ENCODE peak calls at places on chromosomes 12 and 14, in four cellular contexts. O is heart right ventricle, W is SK-N-SH, D is Peyer's patch. G is an unnamed sample.
A peak's percentile ranks its signal among the peaks of the same experiment; 100 is the strongest.

GRCh38 chr12:31248815-31249214 is 77.1 kb downstream of the SINHCAF start:
- DNase-seq in O (no peak), D (no peak), W (no peak), G (no peak)

GRCh38 chr14:23095196-23096108 is at the start of gene C14orf119:
- DNase-seq in D (peak; percentile 100), O (peak; percentile 34), W (peak; percentile 97), G (peak; percentile 100)

GRCh38 chr14:63760014-63760413 is 32.1 kb upstream of the SGPP1 start:
- DNase-seq in D (no peak), O (no peak), W (no peak), G (no peak)

GRCh38 chr12:129202109-129202814 is 349.0 kb downstream of the GLT1D1 start:
- DNase-seq in W (no peak), D (no peak), O (no peak), G (no peak)

GRCh38 chr12:44031472-44032185 is 195.7 kb downstream of the TMEM117 start:
- DNase-seq in W (no peak), O (no peak), D (no peak), G (no peak)

GRCh38 chr12:132251310-132251709 is 78.1 kb downstream of the GALNT9 start:
- DNase-seq in W (no peak), O (no peak), D (no peak), G (no peak)

GRCh38 chr12:13347241-13348043 is 150.9 kb downstream of the EMP1 start:
- DNase-seq in W (no peak), D (no peak), O (no peak), G (no peak)

GRCh38 chr14:75267141-75267601 is 11.5 kb upstream of the FOS start:
- DNase-seq in D (no peak), O (no peak), W (no peak), G (no peak)

GRCh38 chr12:69553626-69554248 is 31.5 kb upstream of the CCT2 start:
- DNase-seq in O (no peak), D (no peak), W (peak; percentile 39), G (no peak)

GRCh38 chr12:26493656-26494055 is 298.3 kb downstream of the SSPN start:
- DNase-seq in W (no peak), D (no peak), O (no peak), G (no peak)

GRCh38 chr12:115870527-115870926 is 407.0 kb downstream of the MED13L start:
- DNase-seq in D (no peak), W (no peak), O (peak; percentile 26), G (no peak)

GRCh38 chr14:25014440-25014839 is 35.5 kb downstream of the STXBP6 start:
- DNase-seq in O (no peak), W (no peak), D (no peak), G (no peak)

GRCh38 chr14:100108840-100109593 is 43.8 kb downstream of the EVL start:
- DNase-seq in W (no peak), D (no peak), O (no peak), G (no peak)

GRCh38 chr12:29316772-29317171 is 64.2 kb downstream of the ERGIC2 start:
- DNase-seq in O (peak; percentile 38), D (no peak), W (no peak), G (no peak)

GRCh38 chr14:33229269-33229924 is 290.7 kb downstream of the NPAS3 start:
- DNase-seq in D (no peak), O (no peak), W (peak; percentile 12), G (no peak)

DNA sequence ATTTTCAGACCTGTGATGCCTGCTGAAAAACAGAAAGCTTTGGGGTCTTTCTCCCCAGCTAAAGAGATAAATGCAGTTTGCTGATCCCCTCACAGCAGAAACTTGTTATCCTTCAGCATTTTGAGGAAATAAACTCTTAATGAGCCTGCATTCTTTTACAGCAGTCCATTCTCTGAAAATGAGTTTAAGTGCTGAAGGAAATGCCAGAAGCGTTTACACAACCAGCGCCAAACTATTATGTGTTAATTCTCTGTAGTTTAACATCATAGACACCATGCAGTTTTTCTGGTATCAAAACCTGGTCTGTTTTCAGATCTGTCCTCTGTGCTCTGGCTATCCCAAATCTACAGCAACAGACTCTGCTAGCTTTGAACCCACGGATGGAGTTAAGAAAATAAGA is 291.3 kb downstream of the NPAS3 start:
- DNase-seq in O (no peak), D (no peak), W (no peak), G (no peak)
- H3K4me1 ChIP-seq in O (no peaks in the 10 kb centered on the region), D (no peaks in the 10 kb centered on the region), W (peaks cover 16% of the 10 kb centered on the region), G (no peaks in the 10 kb centered on the region)

DNA sequence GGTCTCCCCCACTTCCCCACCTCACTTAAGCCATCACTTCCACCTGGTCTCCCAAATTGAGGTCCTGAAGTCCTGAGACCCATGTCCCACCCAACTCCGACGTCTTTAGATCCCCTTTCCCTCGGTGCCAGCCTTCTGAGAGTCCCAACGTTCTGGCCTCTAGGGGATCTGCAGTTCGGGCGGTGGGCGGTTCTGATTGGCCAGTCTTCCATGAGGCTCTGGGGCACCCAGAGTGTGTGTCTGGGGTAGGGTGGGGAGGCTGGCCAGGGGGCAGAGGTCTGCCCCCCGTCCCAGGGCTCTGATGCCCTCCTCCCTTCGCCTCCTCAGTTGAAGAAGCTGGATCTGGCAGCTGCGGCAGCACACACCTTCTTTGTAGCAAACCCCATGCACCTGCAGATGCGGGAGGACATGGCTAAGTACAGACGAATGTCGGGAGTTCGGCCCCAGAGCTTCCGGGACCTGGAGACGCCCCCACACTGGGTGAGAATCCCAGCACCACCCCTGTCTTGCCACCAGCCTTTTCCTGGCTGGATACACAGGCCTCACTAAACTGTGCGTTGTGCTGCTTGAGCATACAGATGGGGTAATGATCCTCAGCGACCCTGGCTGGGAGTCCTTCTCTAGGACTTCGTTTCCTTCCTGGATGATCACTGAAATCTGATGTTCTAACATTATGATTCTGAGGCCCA is 1.5 kb downstream of the P3H3 start:
- DNase-seq in W (peak; percentile 76), O (no peak), D (peak; percentile 32), G (no peak)
- TF ChIP-seq CTCF in W (peak; percentile 43), O (no peak), D (peak; percentile 10), G (no peak)

DNA sequence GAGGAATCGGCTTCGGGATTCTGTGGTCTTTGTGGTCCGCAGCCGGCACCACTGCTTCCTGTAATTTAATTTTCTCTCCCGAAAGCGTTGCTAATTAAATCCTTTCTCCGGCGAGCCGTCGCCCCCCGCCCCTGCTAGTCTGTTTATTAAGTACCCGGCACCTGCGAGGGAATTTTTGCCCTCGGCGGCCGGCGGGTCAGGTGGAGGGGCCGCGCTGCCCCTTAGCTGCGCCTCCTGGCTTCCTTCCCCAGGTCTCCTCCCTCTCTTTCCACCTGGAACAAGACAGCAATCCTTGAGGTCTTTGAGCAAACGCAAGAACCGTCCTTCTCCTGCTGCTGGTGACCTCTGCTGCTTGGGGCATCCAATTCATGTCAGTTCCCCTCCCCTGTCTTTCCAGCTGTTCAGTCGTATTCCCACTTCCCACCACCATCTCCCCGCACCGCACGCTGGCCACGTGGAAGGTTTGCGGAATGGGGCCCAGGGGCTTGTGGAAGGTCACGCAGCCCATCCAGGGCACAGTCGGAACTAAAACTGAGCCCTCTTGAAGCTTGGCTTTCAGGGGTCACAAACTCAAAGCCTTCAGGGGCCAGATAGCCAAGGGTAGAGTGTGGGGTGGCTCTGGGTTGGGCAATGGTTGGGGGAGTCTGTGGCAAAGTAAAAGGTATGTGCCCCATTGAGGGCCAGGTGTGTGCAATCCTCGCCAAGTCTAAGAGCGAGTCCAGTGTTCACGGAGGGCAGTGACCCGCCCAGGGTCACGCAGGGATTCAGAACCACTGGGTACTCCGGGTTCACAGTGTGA is 16.1 kb downstream of the ZDHHC22 start:
- DNase-seq in O (no peak), D (no peak), W (peak; percentile 52), G (no peak)
- H3K4me1 ChIP-seq in O (peaks cover 24% of the 10 kb centered on the region), D (peaks cover 34% of the 10 kb centered on the region), W (no peaks in the 10 kb centered on the region), G (peaks cover 8% of the 10 kb centered on the region)

DNA sequence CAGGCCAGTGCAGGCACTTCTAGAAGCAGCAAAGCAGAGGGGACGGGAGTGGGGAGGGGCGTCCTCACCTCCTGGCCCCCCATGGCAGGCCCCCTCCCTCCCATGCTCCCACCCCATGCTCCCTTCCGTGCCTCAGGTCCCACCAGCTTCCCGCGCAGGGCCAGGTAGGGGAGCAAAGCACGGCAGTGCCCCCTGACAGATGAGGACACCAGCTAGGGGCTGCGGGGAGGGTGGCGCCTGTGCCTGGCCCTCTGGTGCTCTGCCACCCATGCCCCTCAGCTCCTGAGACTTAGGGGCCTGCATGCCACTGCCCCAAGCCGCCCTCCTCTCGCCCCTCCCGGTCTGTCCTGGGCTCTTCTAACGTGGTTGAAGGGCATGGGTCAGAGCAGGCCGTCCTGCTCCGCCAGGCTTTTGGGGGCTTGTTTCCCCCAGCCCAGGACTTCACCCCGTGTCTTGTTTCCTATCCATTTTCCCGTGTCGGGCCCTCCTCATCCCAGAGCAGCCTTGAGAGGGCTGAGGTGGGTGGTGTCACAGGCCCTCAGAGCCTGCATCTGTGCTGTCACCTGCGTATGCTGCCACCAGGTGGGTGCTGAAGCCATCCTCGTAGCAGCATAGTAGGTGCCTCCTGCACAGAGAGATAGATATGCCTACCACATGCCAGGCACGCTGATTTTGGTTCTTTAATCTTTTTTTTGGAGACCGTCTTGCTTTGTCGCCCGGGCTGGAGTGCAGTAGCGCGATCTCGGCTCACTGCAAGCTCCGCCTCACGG is 10.2 kb downstream of the TRMT61A start:
- DNase-seq in D (no peak), W (no peak), O (peak; percentile 13), G (no peak)
- TF ChIP-seq CTCF in D (no peak), W (no peak), O (no peak), G (no peak)

GRCh38 chr12:109723311-109723791 is 9.7 kb downstream of the FAM222A start:
- DNase-seq in W (peak; percentile 75), D (no peak), O (peak; percentile 83), G (no peak)
- H3K4me1 ChIP-seq in W (no peaks in the 10 kb centered on the region), D (no peaks in the 10 kb centered on the region), O (peaks cover 38% of the 10 kb centered on the region), G (no peaks in the 10 kb centered on the region)

GRCh38 chr12:124757329-124757728 is 106.3 kb downstream of the SCARB1 start:
- DNase-seq in O (no peak), W (no peak), D (no peak), G (no peak)

GRCh38 chr12:124760548-124760947 is 103.1 kb downstream of the SCARB1 start:
- DNase-seq in D (no peak), W (no peak), O (no peak), G (no peak)

GRCh38 chr12:124756730-124757129 is 106.9 kb downstream of the SCARB1 start:
- DNase-seq in D (no peak), W (no peak), O (no peak), G (no peak)

GRCh38 chr12:124759841-124760508 is 103.7 kb downstream of the SCARB1 start:
- DNase-seq in O (peak; percentile 59), D (no peak), W (no peak), G (no peak)

DNA sequence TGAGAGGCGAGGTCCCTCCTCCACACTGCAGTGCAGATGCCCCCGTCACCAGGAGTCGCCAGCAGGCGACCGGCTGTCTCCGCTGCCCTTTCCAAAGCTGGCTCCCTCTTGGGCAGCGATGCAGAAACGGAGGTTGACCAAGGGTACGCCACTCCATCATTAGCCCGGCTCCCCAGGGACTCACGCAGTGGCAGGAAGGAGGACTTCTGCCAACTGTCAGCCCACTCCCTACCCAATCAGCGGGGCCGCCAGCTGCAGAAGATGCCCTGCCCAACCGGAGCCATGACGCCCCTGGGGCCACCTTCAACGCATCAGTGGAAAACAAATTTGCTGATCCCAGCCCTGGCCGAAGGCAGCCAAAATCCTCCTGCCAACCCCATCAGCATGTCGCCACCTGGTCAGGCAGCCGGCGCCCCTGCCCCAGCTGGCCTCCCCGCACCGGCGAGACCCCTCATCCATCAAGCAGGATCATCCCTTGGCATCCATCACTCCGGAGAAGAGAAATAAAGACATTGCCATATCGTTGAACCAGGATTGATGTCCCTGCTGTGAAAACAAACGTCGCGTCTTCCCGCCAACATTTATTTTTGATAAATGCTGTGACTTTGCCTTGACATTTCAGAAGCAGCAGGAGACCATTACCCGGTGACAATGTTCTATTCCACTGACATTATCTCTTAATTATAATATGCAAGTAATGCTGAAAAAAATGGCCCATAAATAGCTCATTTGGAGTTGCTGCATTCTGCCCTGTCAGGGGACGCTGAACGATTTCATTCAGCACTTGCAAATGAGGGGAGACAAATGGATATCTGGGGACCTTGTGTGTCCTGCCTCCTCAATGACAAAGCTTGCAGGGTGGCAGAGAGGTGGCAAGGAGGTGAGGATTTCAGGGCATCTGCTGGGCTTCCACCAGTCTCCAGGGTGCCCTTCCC is 105.1 kb downstream of the SCARB1 start:
- DNase-seq in O (no peak), W (peak; percentile 86), D (no peak), G (no peak)
- TF ChIP-seq CTCF in O (no peak), W (no peak), D (no peak), G (no peak)